ENCODE peak calls at places on chromosomes 7 and 10, in six cellular contexts. W is breast epithelium, J is uterus, A is testis, F is stomach, L is ovary. Z is an unnamed sample.

GRCh38 chr7:116561697-116562483 is 37.1 kb downstream of the CAV1 start:
- DNase-seq in F (no peak), W (no peak), L (no peak), A (no peak), J (peak; percentile 45), Z (no peak)

GRCh38 chr7:22576941-22577927 is 77.2 kb upstream of the STEAP1B start:
- DNase-seq in W (no peak), F (no peak), A (peak; percentile 32), J (peak; percentile 45), L (no peak), Z (no peak)

GRCh38 chr10:119725550-119726290 is at the start of gene INPP5F:
- DNase-seq in W (peak; percentile 99), J (peak; percentile 99), A (peak; percentile 99), L (peak; percentile 99), F (peak; percentile 99), Z (peak; percentile 100)

GRCh38 chr10:125124907-125125306 is 35.5 kb downstream of the CTBP2 start:
- DNase-seq in L (peak; percentile 18), A (no peak), F (no peak), J (no peak), W (no peak), Z (no peak)

GRCh38 chr7:143005632-143006260 is 21.2 kb downstream of the OR9A2 start:
- DNase-seq in J (no peak), F (no peak), W (no peak), L (no peak), A (no peak), Z (no peak)

GRCh38 chr7:111363099-111363498 is 199.2 kb downstream of the IMMP2L start:
- DNase-seq in J (no peak), F (no peak), A (no peak), W (no peak), L (no peak), Z (no peak)

GRCh38 chr7:80206763-80207162 is 72.1 kb downstream of the GNAI1 start:
- DNase-seq in A (no peak), F (no peak), L (no peak), W (no peak), J (no peak), Z (no peak)

GRCh38 chr10:127150136-127150535 is 46.3 kb downstream of the INSYN2A start:
- DNase-seq in L (no peak), A (no peak), F (no peak), J (no peak), W (no peak), Z (no peak)

GRCh38 chr7:44638611-44639557 is 32.5 kb downstream of the OGDH start:
- DNase-seq in L (peak; percentile 38), J (peak; percentile 43), F (peak; percentile 77), W (no peak), A (peak; percentile 43), Z (peak; percentile 88)

GRCh38 chr7:133947458-133948044 is 179.6 kb upstream of the LRGUK start:
- DNase-seq in W (no peak), J (no peak), F (no peak), A (no peak), L (no peak), Z (no peak)

GRCh38 chr7:44531421-44532380 is 9.4 kb downstream of the NPC1L1 start:
- DNase-seq in W (no peak), L (no peak), J (no peak), F (peak; percentile 21), A (no peak), Z (no peak)

GRCh38 chr7:29434405-29434804 is 129.2 kb upstream of the PRR15 start:
- DNase-seq in W (no peak), L (no peak), F (no peak), J (no peak), A (no peak), Z (no peak)

GRCh38 chr10:94066411-94066810 is 72.7 kb downstream of the PLCE1 start:
- DNase-seq in A (peak; percentile 25), L (no peak), F (no peak), W (no peak), J (no peak), Z (no peak)

GRCh38 chr7:16498122-16498521 is 28.5 kb upstream of the LRRC72 start:
- DNase-seq in F (no peak), A (no peak), W (no peak), L (no peak), J (no peak), Z (no peak)

GRCh38 chr7:127653396-127653795 is 1.4 kb downstream of the SND1 start:
- DNase-seq in J (no peak), F (no peak), A (no peak), W (no peak), L (no peak), Z (no peak)
- H3K4me3 ChIP-seq in J (peak overlapping the region; percentile 100), F (peak overlapping the region; percentile 67), A (no peak overlapping the region), W (no peak overlapping the region), L (peak overlapping the region; percentile 81), Z (no peak overlapping the region)

GRCh38 chr10:23438547-23439451 is at the start of gene OTUD1:
- DNase-seq in J (peak; percentile 96), L (peak; percentile 97), F (peak; percentile 98), W (peak; percentile 95), A (peak; percentile 98), Z (peak; percentile 96)
- TF ChIP-seq POLR2A in J (peak; percentile 88), L (peak; percentile 61), F (no peak), W (no peak), A (no peak), Z (peak; percentile 62)

DNA sequence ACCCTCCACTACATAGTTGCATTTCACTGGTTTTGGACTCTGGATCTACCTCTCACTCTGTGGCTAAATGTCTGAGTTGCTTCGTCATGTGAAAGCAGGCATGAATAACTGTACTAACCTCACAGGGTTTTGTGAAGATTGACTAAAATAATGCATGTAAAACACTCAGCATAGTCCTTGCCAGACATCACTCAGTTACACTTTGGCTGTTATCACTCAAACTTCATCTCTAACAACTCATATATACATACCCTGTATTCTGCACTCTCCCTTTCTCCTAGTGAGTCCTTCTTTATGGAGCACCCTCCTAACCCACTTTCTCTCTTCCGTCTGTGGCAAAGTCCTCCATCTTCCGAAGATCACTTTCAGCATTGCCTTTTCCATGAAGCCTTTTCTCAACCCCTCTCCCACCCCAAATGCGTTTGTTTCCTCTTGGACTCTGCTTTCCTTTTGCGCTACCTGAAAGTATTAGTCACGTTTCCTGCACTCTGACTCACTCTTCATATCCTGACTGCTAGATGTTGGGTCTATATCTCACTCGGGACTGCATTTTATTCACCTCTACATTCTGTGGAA is 72.6 kb downstream of the OSBPL3 start:
- DNase-seq in J (no peak), A (no peak), L (no peak), F (no peak), W (no peak), Z (no peak)
- H3K4me3 ChIP-seq in J (no peak overlapping the region), A (no peak overlapping the region), L (no peak overlapping the region), F (no peak overlapping the region), W (no peak overlapping the region), Z (no peak overlapping the region)

DNA sequence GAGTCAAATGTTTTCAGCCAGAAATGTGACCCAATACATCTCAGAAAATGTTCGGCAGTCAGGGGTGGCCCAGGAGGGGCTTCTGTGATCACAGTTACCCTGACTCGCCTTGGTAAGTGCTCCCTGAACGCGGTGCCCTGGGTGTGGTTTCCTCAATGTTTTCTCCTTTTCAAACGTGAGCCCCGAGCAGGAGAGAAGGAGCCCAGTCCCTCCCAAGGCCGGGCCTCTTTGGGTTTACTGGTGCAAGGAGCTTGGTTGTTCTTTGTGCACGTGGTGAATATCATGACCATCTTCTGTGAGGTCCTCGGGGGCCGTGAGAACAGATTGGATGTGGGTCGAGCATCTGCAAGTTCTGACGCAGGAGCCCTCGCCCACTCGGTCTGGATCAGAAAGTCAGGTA is 55.8 kb upstream of the VIPR2 start:
- DNase-seq in L (no peak), J (no peak), A (no peak), W (no peak), F (no peak), Z (no peak)
- TF ChIP-seq POLR2A in L (no peak), J (no peak), A (no peak), W (no peak), F (no peak), Z (no peak)

GRCh38 chr7:7972927-7973594 is 4.5 kb downstream of the GLCCI1 start:
- DNase-seq in F (no peak), L (no peak), A (no peak), W (no peak), J (no peak), Z (no peak)

GRCh38 chr7:7971308-7972040 is 2.9 kb downstream of the GLCCI1 start:
- DNase-seq in A (no peak), F (no peak), L (no peak), J (no peak), W (no peak), Z (no peak)

GRCh38 chr7:7970113-7970619 is 1.6 kb downstream of the GLCCI1 start:
- DNase-seq in W (no peak), L (no peak), J (no peak), A (no peak), F (no peak), Z (no peak)

GRCh38 chr7:7970620-7971307 is 2.2 kb downstream of the GLCCI1 start:
- DNase-seq in F (no peak), J (no peak), A (no peak), W (no peak), L (no peak), Z (no peak)

GRCh38 chr7:7972128-7972527 is 3.5 kb downstream of the GLCCI1 start:
- DNase-seq in J (no peak), W (no peak), F (no peak), L (no peak), A (no peak), Z (no peak)
- H3K4me3 ChIP-seq in J (no peak overlapping the region), W (no peak overlapping the region), F (peak overlapping the region; percentile 95), L (no peak overlapping the region), A (no peak overlapping the region), Z (peak overlapping the region; percentile 96)

GRCh38 chr7:155168607-155169006 is 98.5 kb downstream of the HTR5A start:
- DNase-seq in W (no peak), J (no peak), A (no peak), L (no peak), F (no peak), Z (no peak)

GRCh38 chr7:155166108-155166507 is 96.0 kb downstream of the HTR5A start:
- DNase-seq in F (no peak), J (no peak), L (no peak), W (no peak), A (no peak), Z (no peak)

GRCh38 chr7:155167706-155168365 is 97.7 kb downstream of the HTR5A start:
- DNase-seq in L (no peak), J (no peak), F (no peak), W (no peak), A (no peak), Z (no peak)

GRCh38 chr7:155169081-155169480 is 99.0 kb downstream of the HTR5A start:
- DNase-seq in A (no peak), L (no peak), J (no peak), W (no peak), F (no peak), Z (no peak)

GRCh38 chr7:155166673-155167370 is 96.7 kb downstream of the HTR5A start:
- DNase-seq in A (no peak), J (peak; percentile 72), F (no peak), L (no peak), W (peak; percentile 68), Z (peak; percentile 34)
- TF ChIP-seq POLR2A in A (no peak), J (no peak), F (no peak), L (no peak), W (no peak), Z (no peak)